ENCODE peak calls at places on chromosomes 7 and 10, in six cellular contexts. V is Calu3, G is spleen, H is dermis microvascular lymphatic vessel endothelial cell, E is GM10248, T is OCI-LY7. I is an unnamed sample.

GRCh38 chr7:116167177-116167576 is 43.2 kb upstream of the TES start:
- DNase-seq in V (no peak), G (no peak), H (no peak), E (no peak), T (peak; percentile 10), I (no peak)

GRCh38 chr10:6757119-6757518 is 177.0 kb upstream of the PRKCQ start:
- DNase-seq in V (no peak), G (no peak), H (no peak), E (no peak), T (no peak), I (no peak)

GRCh38 chr10:29355436-29355991 is 66.6 kb downstream of the LYZL1 start:
- DNase-seq in V (no peak), G (no peak), H (no peak), E (no peak), T (no peak), I (no peak)

GRCh38 chr7:38964921-38965320 is 12.8 kb upstream of the POU6F2 start:
- DNase-seq in V (no peak), G (no peak), H (no peak), E (no peak), T (no peak), I (no peak)

GRCh38 chr10:118447478-118447877 is 105.4 kb upstream of the FAM204A start:
- DNase-seq in V (no peak), G (no peak), H (no peak), E (no peak), T (no peak), I (peak; percentile 77)

GRCh38 chr10:78214931-78215330 is 181.3 kb downstream of the RPS24 start:
- DNase-seq in V (no peak), G (no peak), H (no peak), E (no peak), T (no peak), I (no peak)

GRCh38 chr7:34759477-34760125 is 101.6 kb downstream of the NPSR1 start:
- DNase-seq in V (peak; percentile 53), G (no peak), H (peak; percentile 55), E (no peak), T (peak; percentile 5), I (no peak)

GRCh38 chr10:27628631-27629030 is 117.0 kb downstream of the MKX start:
- DNase-seq in V (no peak), G (no peak), H (no peak), E (no peak), T (no peak), I (no peak)